ENCODE peak calls at places on chromosomes 1 and 21, in six cellular contexts. Y is K562, J is GM12878, O is A549, M is HepG2, V is endothelial cell of umbilical vein. P is an unnamed sample.

GRCh38 chr1:161095230-161095629 is 2.9 kb upstream of the KLHDC9 start:
- DNase-seq in Y (no peak), O (no peak), V (no peak), M (no peak), J (no peak), P (no peak)

GRCh38 chr1:62782197-62782886 is 1.6 kb upstream of the ATG4C start:
- DNase-seq in J (no peak), V (no peak), Y (no peak), M (no peak), O (no peak), P (peak; percentile 41)

GRCh38 chr1:174999926-175000696 is at the start of gene CACYBP:
- DNase-seq in V (peak; percentile 54), O (peak; percentile 25), J (no peak), M (peak; percentile 29), Y (peak; percentile 51), P (peak; percentile 60)

GRCh38 chr1:71809085-71809484 is 473.3 kb downstream of the NEGR1 start:
- DNase-seq in J (no peak), Y (no peak), M (no peak), O (no peak), V (no peak), P (no peak)

GRCh38 chr1:36622741-36623648 is 140.3 kb upstream of the CSF3R start:
- DNase-seq in J (no peak), O (no peak), V (no peak), M (peak; percentile 10), Y (no peak), P (no peak)

GRCh38 chr1:40232444-40232843 is 15.3 kb upstream of the TMCO2 start:
- DNase-seq in Y (no peak), O (no peak), M (no peak), J (peak; percentile 94), V (no peak), P (no peak)

GRCh38 chr1:31637915-31638673 is 6.6 kb downstream of the PEF1 start:
- DNase-seq in O (no peak), Y (no peak), M (no peak), V (no peak), J (peak; percentile 13), P (no peak)

GRCh38 chr1:206556748-206557635 is 49.7 kb downstream of the RASSF5 start:
- DNase-seq in V (peak; percentile 41), O (peak; percentile 51), M (no peak), Y (peak; percentile 86), J (no peak), P (peak; percentile 97)

GRCh38 chr1:119898520-119898919 is 2.2 kb upstream of the ADAM30 start:
- DNase-seq in J (no peak), V (no peak), Y (no peak), M (no peak), O (no peak), P (no peak)

GRCh38 chr1:69511426-69512192 is 56.1 kb upstream of the LRRC7 start:
- DNase-seq in V (no peak), Y (no peak), M (no peak), J (no peak), O (no peak), P (no peak)

GRCh38 chr1:15337656-15338402 is 71.9 kb upstream of the EFHD2 start:
- DNase-seq in M (no peak), O (no peak), V (peak; percentile 83), Y (no peak), J (no peak), P (peak; percentile 41)

GRCh38 chr1:9112961-9113880 is 15.7 kb downstream of the GPR157 start:
- DNase-seq in V (no peak), O (no peak), M (peak; percentile 97), J (no peak), Y (no peak), P (no peak)

GRCh38 chr1:70134148-70134547 is 71.2 kb downstream of the LRRC40 start:
- DNase-seq in M (no peak), J (no peak), Y (no peak), O (no peak), V (no peak), P (no peak)

GRCh38 chr1:55323760-55324159 is 108.6 kb upstream of the USP24 start:
- DNase-seq in V (no peak), Y (no peak), J (no peak), O (no peak), M (no peak), P (no peak)

GRCh38 chr21:33886316-33886715 is 29.3 kb downstream of the ATP5PO start:
- DNase-seq in Y (no peak), J (no peak), M (no peak), O (no peak), V (no peak), P (no peak)

GRCh38 chr1:39638965-39639332 is 494 bp downstream of the HEYL start:
- DNase-seq in J (no peak), M (no peak), Y (no peak), O (no peak), V (no peak), P (no peak)

GRCh38 chr1:204093421-204093717 is 20.5 kb downstream of the SOX13 start:
- DNase-seq in J (no peak), V (no peak), M (peak; percentile 77), O (no peak), Y (no peak), P (no peak)

GRCh38 chr21:35002879-35003722 is 46.0 kb downstream of the RUNX1 start:
- DNase-seq in V (no peak), Y (no peak), O (no peak), M (no peak), J (no peak), P (peak; percentile 72)

GRCh38 chr1:61183471-61184034 is 101.2 kb downstream of the NFIA start:
- DNase-seq in M (peak; percentile 94), O (no peak), J (no peak), Y (no peak), V (peak; percentile 93), P (no peak)

GRCh38 chr1:207393610-207394009 is 60.5 kb upstream of the CR2 start:
- DNase-seq in V (peak; percentile 91), Y (no peak), O (no peak), J (no peak), M (no peak), P (no peak)

GRCh38 chr1:23793018-23793781 is 2.3 kb downstream of the LYPLA2 start:
- DNase-seq in M (no peak), Y (peak; percentile 78), V (no peak), J (no peak), O (no peak), P (no peak)

GRCh38 chr1:33985166-33985565 is 121.3 kb downstream of the HMGB4 start:
- DNase-seq in O (no peak), J (no peak), M (no peak), Y (no peak), V (no peak), P (no peak)

GRCh38 chr1:16205891-16206546 is 6.4 kb downstream of the ARHGEF19 start:
- DNase-seq in M (no peak), O (no peak), Y (no peak), V (no peak), J (no peak), P (no peak)

GRCh38 chr1:205211839-205212241 is 338 bp upstream of the DSTYK start:
- DNase-seq in J (no peak), V (no peak), M (no peak), Y (no peak), O (no peak), P (no peak)

GRCh38 chr1:91752324-91752723 is 133.6 kb downstream of the TGFBR3 start:
- DNase-seq in M (no peak), Y (no peak), O (no peak), J (peak; percentile 62), V (no peak), P (no peak)

GRCh38 chr1:165650981-165651625 is 20.1 kb downstream of the MGST3 start:
- DNase-seq in M (no peak), V (peak; percentile 26), Y (no peak), O (no peak), J (no peak), P (no peak)

GRCh38 chr21:35925497-35925896 is 134.8 kb downstream of the SETD4 start:
- DNase-seq in M (peak; percentile 83), Y (peak; percentile 28), O (no peak), J (no peak), V (peak; percentile 96), P (peak; percentile 51)

GRCh38 chr1:46489169-46489637 is 433 bp upstream of the DMBX1 start:
- DNase-seq in V (no peak), O (no peak), M (no peak), J (no peak), Y (peak; percentile 55), P (peak; percentile 22)

GRCh38 chr1:194709439-194709838 is 1523.0 kb upstream of the B3GALT2 start:
- DNase-seq in Y (no peak), M (no peak), O (no peak), J (no peak), V (no peak), P (no peak)

GRCh38 chr1:200889571-200889970 is 5.1 kb upstream of the INAVA start:
- DNase-seq in V (no peak), O (no peak), Y (no peak), J (no peak), M (no peak), P (no peak)

GRCh38 chr21:34926784-34927548 is 122.1 kb downstream of the RUNX1 start:
- DNase-seq in J (no peak), M (peak; percentile 72), O (no peak), Y (no peak), V (no peak), P (no peak)

DNA sequence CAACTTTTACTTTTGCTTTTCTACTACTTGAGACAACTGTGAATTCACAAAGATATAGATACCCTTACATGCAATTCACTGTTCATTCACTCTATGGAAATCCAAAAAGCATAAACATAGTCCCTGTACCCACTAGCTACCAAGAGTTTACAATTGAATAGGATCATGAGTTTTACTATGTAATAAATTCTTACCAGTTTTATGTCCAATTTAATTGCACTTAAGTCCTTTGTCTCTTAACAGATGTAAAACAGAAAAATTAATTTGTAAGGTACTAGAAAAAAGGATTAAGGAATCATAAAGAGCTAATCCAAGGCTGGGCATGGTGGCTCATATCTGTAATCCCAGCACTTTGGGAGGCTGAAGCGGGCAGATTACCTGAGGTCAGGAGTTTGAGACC is 24.4 kb downstream of the DIPK1A start:
- DNase-seq in V (no peak), M (no peak), Y (no peak), J (no peak), O (no peak), P (no peak)
- H3K4me3 ChIP-seq in V (no peak overlapping the region), M (no peak overlapping the region), Y (no peak overlapping the region), J (no peak overlapping the region), O (no peak overlapping the region), P (no peak overlapping the region)

GRCh38 chr1:228071839-228072657 is 10.5 kb upstream of the ARF1 start:
- DNase-seq in Y (no peak), V (no peak), O (no peak), M (no peak), J (no peak), P (no peak)
- TF ChIP-seq POLR2A in Y (no peak), V (no peak), O (no peak), M (no peak), J (no peak), P (no peak)

DNA sequence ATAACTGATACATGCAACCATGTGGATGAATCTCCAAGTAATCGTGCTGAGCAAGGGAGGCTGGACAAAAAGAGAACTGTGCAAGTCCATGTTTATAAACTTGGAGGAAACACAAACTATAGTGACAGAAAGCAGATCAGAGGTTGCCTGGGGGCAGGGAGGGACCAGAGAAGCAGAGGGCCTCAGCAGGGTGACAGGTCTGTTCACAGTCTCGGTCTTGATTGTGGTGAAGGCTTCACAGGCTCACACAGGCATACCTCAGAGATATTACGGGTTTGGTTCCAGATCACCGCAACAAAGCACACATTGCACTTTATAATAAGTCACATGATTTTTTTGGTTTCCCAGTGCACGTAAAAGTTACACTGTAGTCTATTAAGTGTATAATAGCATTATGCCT is 28.5 kb downstream of the ACOT7 start:
- DNase-seq in J (no peak), V (no peak), O (no peak), Y (no peak), M (no peak), P (no peak)
- TF ChIP-seq MYC in J (no peak), V (no peak), O (no peak), Y (no peak), M (no peak), P (no peak)

GRCh38 chr1:117638141-117638540 is 32.3 kb downstream of the TENT5C start:
- DNase-seq in Y (peak; percentile 60), V (no peak), M (no peak), O (no peak), J (no peak), P (no peak)
- H3K4me3 ChIP-seq in Y (no peak overlapping the region), V (no peak overlapping the region), M (no peak overlapping the region), O (no peak overlapping the region), J (no peak overlapping the region), P (no peak overlapping the region)

P was measured in NB4.